ENCODE peak calls at places on chromosome X, in six cellular contexts. O, I, P, F, W and D are unnamed samples.

GRCh38 chrX:7120578-7121219 is 26.8 kb upstream of the STS start:
- DNase-seq in O (no peak), I (peak), P (peak), F (no peak), W (no peak), D (no peak)

GRCh38 chrX:64394874-64395567 is at the start of gene MTMR8:
- DNase-seq in O (peak), I (peak), P (peak), F (peak), W (peak), D (no peak)

GRCh38 chrX:2412131-2412530 is 88.6 kb downstream of the DHRSX start:
- DNase-seq in O (no peak), I (no peak), P (no peak), F (no peak), W (no peak), D (no peak)

GRCh38 chrX:44344194-44344593 is 722 bp upstream of the EFHC2 start:
- DNase-seq in O (peak), I (no peak), P (no peak), F (no peak), W (peak), D (no peak)

GRCh38 chrX:8042304-8042703 is 115.1 kb upstream of the PNPLA4 start:
- DNase-seq in O (peak), I (no peak), P (no peak), F (no peak), W (peak), D (no peak)

GRCh38 chrX:2498781-2499302 is 1.9 kb downstream of the DHRSX start:
- DNase-seq in O (peak), I (peak), P (peak), F (no peak), W (peak), D (no peak)

GRCh38 chrX:154002215-154002719 is 17.4 kb downstream of the IRAK1 start:
- DNase-seq in O (no peak), I (peak), P (peak), F (peak), W (peak), D (peak)

GRCh38 chrX:73182502-73183114 is 32.0 kb downstream of the NAP1L2 start:
- DNase-seq in O (no peak), I (no peak), P (no peak), F (no peak), W (no peak), D (no peak)

GRCh38 chrX:103941201-103941975 is 21.0 kb upstream of the TMSB15B start:
- DNase-seq in O (peak), I (peak), P (peak), F (no peak), W (peak), D (no peak)

GRCh38 chrX:1941291-1941690 is 326.4 kb downstream of the ASMT start:
- DNase-seq in O (no peak), I (no peak), P (no peak), F (no peak), W (no peak), D (no peak)

GRCh38 chrX:26442340-26442739 is 226.4 kb downstream of the MAGEB5 start:
- DNase-seq in O (peak), I (peak), P (peak), F (no peak), W (peak), D (peak)

GRCh38 chrX:112113460-112113859 is 30.9 kb upstream of the TRPC5 start:
- DNase-seq in O (no peak), I (no peak), P (no peak), F (no peak), W (no peak), D (no peak)

GRCh38 chrX:119694601-119695534 is 1.9 kb upstream of the SEPTIN6 start:
- DNase-seq in O (peak), I (no peak), P (peak), F (no peak), W (no peak), D (no peak)

GRCh38 chrX:54640721-54641120 is 110.7 kb downstream of the GNL3L start:
- DNase-seq in O (no peak), I (peak), P (peak), F (no peak), W (peak), D (peak)

GRCh38 chrX:40470830-40471429 is 109.8 kb upstream of the ATP6AP2 start:
- DNase-seq in O (peak), I (no peak), P (no peak), F (no peak), W (no peak), D (no peak)

GRCh38 chrX:85243761-85244410 is at the start of the genes SATL1 and ZNF711:
- DNase-seq in O (peak), I (peak), P (peak), F (no peak), W (no peak), D (peak)

GRCh38 chrX:129653985-129654651 is 638 bp downstream of the APLN start:
- DNase-seq in O (peak), I (peak), P (no peak), F (no peak), W (peak), D (no peak)

GRCh38 chrX:81202413-81202794 is 502 bp downstream of the SH3BGRL start:
- DNase-seq in O (no peak), I (peak), P (peak), F (no peak), W (peak), D (no peak)

GRCh38 chrX:115023139-115023538 is 5.7 kb upstream of the IL13RA2 start:
- DNase-seq in O (no peak), I (peak), P (peak), F (no peak), W (no peak), D (peak)

GRCh38 chrX:44918722-44919121 is 45.7 kb downstream of the KDM6A start:
- DNase-seq in O (no peak), I (no peak), P (no peak), F (no peak), W (no peak), D (no peak)

GRCh38 chrX:45623266-45623665 is 422.6 kb upstream of the DIPK2B start:
- DNase-seq in O (no peak), I (peak), P (peak), F (no peak), W (no peak), D (peak)

GRCh38 chrX:9291666-9292065 is 173.2 kb upstream of the TBL1X start:
- DNase-seq in O (peak), I (no peak), P (no peak), F (no peak), W (no peak), D (no peak)

GRCh38 chrX:9293051-9293496 is 171.8 kb upstream of the TBL1X start:
- DNase-seq in O (peak), I (no peak), P (no peak), F (no peak), W (no peak), D (no peak)

GRCh38 chrX:9293903-9294302 is 171.0 kb upstream of the TBL1X start:
- DNase-seq in O (no peak), I (no peak), P (no peak), F (no peak), W (no peak), D (no peak)
- H3K4me3 ChIP-seq in O (no peak), I (no peak), P (no peak), F (no peak), W (no peak), D (no peak)

DNA sequence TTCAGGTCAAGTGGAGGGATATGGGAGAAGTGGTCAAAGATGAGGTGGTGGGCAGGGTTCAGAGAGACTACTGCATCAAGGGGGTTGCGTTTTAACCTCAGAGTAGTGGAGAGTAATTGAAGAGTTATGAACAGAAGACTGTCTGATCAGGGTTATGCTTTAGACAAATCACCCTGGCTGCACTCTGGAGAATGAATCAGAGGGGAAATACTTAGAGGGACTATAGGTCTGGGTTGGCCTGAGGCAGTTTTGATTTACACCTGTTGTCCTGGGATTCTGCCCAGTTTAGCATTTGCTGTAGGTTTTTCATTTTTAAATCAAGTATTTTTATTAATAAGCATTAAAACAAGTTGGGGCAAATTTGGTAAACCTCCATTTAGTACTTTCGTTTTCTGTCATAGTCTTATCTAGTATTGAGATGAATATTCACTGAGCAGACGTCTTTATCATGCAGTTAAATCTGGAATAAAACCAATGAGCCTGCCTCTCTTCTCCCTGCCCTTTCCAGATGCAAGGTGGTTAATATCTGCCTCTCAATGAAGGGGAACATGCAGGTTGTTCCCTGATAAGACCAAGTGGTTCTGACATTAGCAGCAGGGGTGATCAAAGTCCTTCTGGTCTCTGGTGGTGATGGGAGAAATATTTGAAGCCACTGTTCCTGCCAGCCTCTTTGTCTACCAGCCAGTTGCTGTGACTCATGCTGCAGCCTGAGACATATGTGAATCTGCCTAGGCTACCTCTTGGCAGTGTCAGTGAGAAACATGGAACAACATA is 116.0 kb upstream of the RPS6KA3 start:
- DNase-seq in O (no peak), I (peak), P (no peak), F (no peak), W (no peak), D (no peak)
- H3K4me3 ChIP-seq in O (no peak), I (no peak), P (no peak), F (no peak), W (no peak), D (no peak)

GRCh38 chrX:34655496-34656258 is 1.4 kb downstream of the TMEM47 start:
- DNase-seq in O (no peak), I (peak), P (no peak), F (no peak), W (no peak), D (no peak)
- H3K4me3 ChIP-seq in O (peak), I (peak), P (peak), F (peak), W (no peak), D (peak)

GRCh38 chrX:56783996-56784620 is 55.1 kb downstream of the NBDY start:
- DNase-seq in O (no peak), I (no peak), P (no peak), F (no peak), W (no peak), D (no peak)
- H3K4me3 ChIP-seq in O (no peak), I (no peak), P (no peak), F (no peak), W (no peak), D (no peak)

GRCh38 chrX:15464704-15465103 is 28.4 kb downstream of the PIR start:
- DNase-seq in O (no peak), I (peak), P (no peak), F (no peak), W (no peak), D (no peak)
- H3K4me3 ChIP-seq in O (no peak), I (no peak), P (no peak), F (no peak), W (no peak), D (no peak)

DNA sequence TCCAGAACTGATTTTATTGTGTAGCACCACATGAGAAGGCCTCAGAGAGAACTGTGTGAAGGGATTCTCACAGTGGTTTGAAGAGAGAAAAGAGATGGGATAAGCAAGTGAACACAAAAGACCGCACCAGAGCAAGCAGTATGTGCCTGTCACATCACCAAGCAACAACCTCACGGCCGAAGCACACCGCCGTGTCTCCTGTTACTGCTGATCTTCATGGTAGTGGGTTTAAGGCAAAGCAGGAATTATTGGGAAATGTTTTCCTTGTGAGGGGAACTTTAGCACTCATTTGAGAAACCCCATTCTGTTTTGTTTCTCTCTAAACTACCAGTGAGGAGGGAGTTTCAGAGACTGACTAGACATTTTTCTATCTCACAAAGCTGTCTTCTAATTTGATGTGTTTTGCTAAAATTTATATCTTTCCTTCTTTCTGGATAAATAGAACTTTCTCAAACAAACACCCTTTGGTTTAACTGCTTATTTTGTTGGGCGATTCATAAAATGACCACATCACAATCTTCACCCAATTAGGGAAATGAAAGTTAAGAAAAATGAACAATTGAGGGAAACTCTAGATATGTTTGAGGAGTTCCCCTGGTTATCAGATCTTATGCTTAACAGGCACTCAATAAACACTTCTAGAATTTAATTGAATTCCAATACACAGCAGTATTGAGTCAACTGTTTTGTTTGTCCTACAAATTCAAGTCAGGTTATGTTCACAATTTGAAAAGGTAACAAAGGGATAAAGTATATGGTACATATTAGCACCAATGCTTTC is 16.5 kb downstream of the SH3KBP1 start:
- DNase-seq in O (no peak), I (no peak), P (no peak), F (no peak), W (no peak), D (no peak)
- H3K4me3 ChIP-seq in O (no peak), I (no peak), P (no peak), F (no peak), W (no peak), D (no peak)